ENCODE peak calls at places on chromosome 1, in six cellular contexts. I is ecto neural progenitor cell; A is stimulated activated CD8-positive, alpha-beta memory T cell treated with anti-CD3 and anti-CD28 coated beads, Interleukin-7, amount 100 ng/mL, for 1 hour; X is NCI-H2081; R is head of caudate nucleus; P is frontal cortex. Q is an unnamed sample.

GRCh38 chr1:247077768-247078314 is 770 bp downstream of the ZNF670 start:
- DNase-seq in X (no peak), I (no peak), R (no peak), P (peak; percentile 14), A (no peak), Q (no peak)

GRCh38 chr1:205542367-205542766 is 37.9 kb downstream of the CDK18 start:
- DNase-seq in X (no peak), A (no peak), R (no peak), P (no peak), I (peak; percentile 48), Q (no peak)

GRCh38 chr1:93703649-93704048 is 22.0 kb upstream of the BCAR3 start:
- DNase-seq in R (no peak), A (no peak), I (no peak), P (no peak), X (no peak), Q (no peak)

GRCh38 chr1:211713231-211713630 is 37.8 kb upstream of the NEK2 start:
- DNase-seq in I (no peak), A (no peak), R (no peak), X (no peak), P (no peak), Q (no peak)

GRCh38 chr1:110433803-110434202 is 17.1 kb upstream of the PROK1 start:
- DNase-seq in R (peak; percentile 22), I (peak; percentile 65), A (no peak), X (no peak), P (no peak), Q (no peak)

GRCh38 chr1:95742591-95743089 is 508.6 kb downstream of the RWDD3 start:
- DNase-seq in R (no peak), I (peak; percentile 63), A (no peak), X (no peak), P (no peak), Q (peak; percentile 91)

GRCh38 chr1:151942882-151943281 is 33.6 kb upstream of the THEM4 start:
- DNase-seq in P (no peak), I (no peak), R (no peak), X (no peak), A (no peak), Q (no peak)

GRCh38 chr1:226633541-226634155 is 85.1 kb downstream of the STUM start:
- DNase-seq in I (no peak), X (peak; percentile 13), P (no peak), A (no peak), R (no peak), Q (no peak)

GRCh38 chr1:11134352-11135266 is 34.9 kb upstream of the EXOSC10 start:
- DNase-seq in R (no peak), X (no peak), I (no peak), P (no peak), A (no peak), Q (peak; percentile 46)

GRCh38 chr1:229203030-229203751 is 67.7 kb upstream of the RAB4A start:
- DNase-seq in I (peak; percentile 80), X (peak; percentile 2), P (no peak), A (no peak), R (no peak), Q (no peak)

GRCh38 chr1:63717511-63718120 is 56.2 kb upstream of the ROR1 start:
- DNase-seq in A (no peak), P (no peak), I (no peak), X (no peak), R (no peak), Q (no peak)

GRCh38 chr1:216447898-216448568 is 24.8 kb upstream of the USH2A start:
- DNase-seq in A (no peak), P (no peak), X (peak; percentile 32), I (no peak), R (no peak), Q (peak; percentile 81)

GRCh38 chr1:173914366-173914871 is 2.7 kb downstream of the SERPINC1 start:
- DNase-seq in X (no peak), P (no peak), R (no peak), A (no peak), I (no peak), Q (no peak)

GRCh38 chr1:218429301-218429700 is 84.2 kb downstream of the TGFB2 start:
- DNase-seq in X (no peak), P (no peak), R (no peak), I (no peak), A (no peak), Q (no peak)

GRCh38 chr1:207002731-207003146 is 29.8 kb downstream of the C1orf116 start:
- DNase-seq in P (no peak), I (no peak), A (no peak), X (no peak), R (no peak), Q (peak; percentile 51)

GRCh38 chr1:21935891-21936365 is 1.2 kb downstream of the HSPG2 start:
- DNase-seq in X (no peak), I (no peak), A (no peak), P (no peak), R (no peak), Q (no peak)

GRCh38 chr1:105072446-105072845 is 1322.7 kb downstream of the AMY1C start:
- DNase-seq in A (no peak), X (no peak), P (no peak), R (no peak), I (no peak), Q (no peak)

GRCh38 chr1:154423303-154423987 is 18.3 kb downstream of the IL6R start:
- DNase-seq in R (peak; percentile 57), P (peak; percentile 63), X (no peak), I (no peak), A (no peak), Q (no peak)

GRCh38 chr1:236416165-236416564 is 22.1 kb downstream of the EDARADD start:
- DNase-seq in P (no peak), I (no peak), A (no peak), X (peak; percentile 12), R (no peak), Q (no peak)

GRCh38 chr1:221832617-221833016 is 90.7 kb upstream of the DUSP10 start:
- DNase-seq in A (no peak), R (no peak), X (peak; percentile 3), P (no peak), I (no peak), Q (peak; percentile 73)

GRCh38 chr1:24472527-24473251 is 29.9 kb upstream of the RCAN3 start:
- DNase-seq in A (no peak), X (no peak), I (no peak), R (no peak), P (no peak), Q (no peak)

GRCh38 chr1:207974146-207974545 is 63.2 kb upstream of the CD34 start:
- DNase-seq in I (no peak), R (no peak), A (no peak), P (no peak), X (no peak), Q (no peak)

GRCh38 chr1:200890818-200891773 is 3.6 kb upstream of the INAVA start:
- DNase-seq in A (no peak), P (peak; percentile 66), I (peak; percentile 89), R (no peak), X (no peak), Q (no peak)

GRCh38 chr1:30374400-30375070 is 348.9 kb downstream of the MATN1 start:
- DNase-seq in P (no peak), I (peak; percentile 30), X (no peak), A (no peak), R (no peak), Q (no peak)

GRCh38 chr1:3543076-3544049 is 67.9 kb downstream of the MEGF6 start:
- DNase-seq in A (no peak), X (no peak), R (peak; percentile 38), I (peak; percentile 64), P (no peak), Q (no peak)

GRCh38 chr1:170530972-170531757 is 801 bp upstream of the GORAB start:
- DNase-seq in X (no peak), A (no peak), R (peak; percentile 20), P (no peak), I (no peak), Q (no peak)

GRCh38 chr1:180590889-180591288 is 32.1 kb downstream of the OVAAL start:
- DNase-seq in R (no peak), I (no peak), A (no peak), X (no peak), P (no peak), Q (no peak)

GRCh38 chr1:59879556-59879955 is 47.0 kb downstream of the CYP2J2 start:
- DNase-seq in P (no peak), I (peak; percentile 63), R (peak; percentile 73), A (no peak), X (peak; percentile 38), Q (peak; percentile 24)

GRCh38 chr1:63831409-63831808 is 57.6 kb downstream of the ROR1 start:
- DNase-seq in I (no peak), A (no peak), X (no peak), R (no peak), P (no peak), Q (no peak)

GRCh38 chr1:31723828-31724359 is 20.1 kb upstream of the COL16A1 start:
- DNase-seq in P (peak; percentile 59), A (no peak), R (peak; percentile 43), X (no peak), I (peak; percentile 87), Q (no peak)

GRCh38 chr1:24126023-24126671 is 14.2 kb upstream of the MYOM3 start:
- DNase-seq in X (no peak), R (no peak), P (no peak), I (no peak), A (no peak), Q (no peak)

GRCh38 chr1:1273152-1273534 is 511 bp downstream of the UBE2J2 start:
- DNase-seq in I (no peak), R (no peak), A (no peak), X (no peak), P (no peak), Q (no peak)

GRCh38 chr1:53550201-53550741 is 91.1 kb downstream of the DMRTB1 start:
- DNase-seq in X (no peak), R (peak; percentile 3), A (no peak), I (no peak), P (no peak), Q (no peak)

GRCh38 chr1:147292635-147293251 is 50.3 kb downstream of the CHD1L start:
- DNase-seq in R (no peak), I (no peak), P (no peak), A (no peak), X (no peak), Q (no peak)

GRCh38 chr1:76770979-76771378 is 96.3 kb upstream of the ST6GALNAC5 start:
- DNase-seq in X (peak; percentile 4), P (no peak), I (no peak), A (no peak), R (no peak), Q (peak; percentile 69)